ENCODE peak calls at places on chromosomes 16 and 17, in eight cellular contexts. One of them, this sample, is unnamed.

GRCh38 chr16:49859139-49859947 is 3.4 kb upstream of the ZNF423 start:
- DNase-seq in lung microvascular endothelial cell: peak
- DNase-seq in cardiac muscle cell: peak
- DNase-seq in stimulated activated CD4-positive, alpha-beta T cell treated with anti-CD3 and anti-CD28 coated beads, TNF-alpha, amount 100 ng/mL, for 4 hours: no peak
- DNase-seq in MM.1S: no peak
- DNase-seq in aorta: peak
- DNase-seq in HuH-7: no peak
- DNase-seq in stimulated activated CD8-positive, alpha-beta memory T cell treated with anti-CD3 and anti-CD28 coated beads, Interleukin-15, amount 100 ng/mL, for 1 hour: no peak
- DNase-seq in this sample: peak

GRCh38 chr16:4938683-4939030 is 1.7 kb upstream of the PPL start:
- DNase-seq in lung microvascular endothelial cell: no peak
- DNase-seq in cardiac muscle cell: no peak
- DNase-seq in stimulated activated CD4-positive, alpha-beta T cell treated with anti-CD3 and anti-CD28 coated beads, TNF-alpha, amount 100 ng/mL, for 4 hours: no peak
- DNase-seq in MM.1S: no peak
- DNase-seq in aorta: no peak
- DNase-seq in HuH-7: no peak
- DNase-seq in stimulated activated CD8-positive, alpha-beta memory T cell treated with anti-CD3 and anti-CD28 coated beads, Interleukin-15, amount 100 ng/mL, for 1 hour: no peak
- DNase-seq in this sample: no peak

GRCh38 chr16:58628845-58629680 is 563 bp downstream of the CNOT1 start:
- DNase-seq in lung microvascular endothelial cell: peak
- DNase-seq in cardiac muscle cell: peak
- DNase-seq in stimulated activated CD4-positive, alpha-beta T cell treated with anti-CD3 and anti-CD28 coated beads, TNF-alpha, amount 100 ng/mL, for 4 hours: peak
- DNase-seq in MM.1S: peak
- DNase-seq in aorta: peak
- DNase-seq in HuH-7: no peak
- DNase-seq in stimulated activated CD8-positive, alpha-beta memory T cell treated with anti-CD3 and anti-CD28 coated beads, Interleukin-15, amount 100 ng/mL, for 1 hour: peak
- DNase-seq in this sample: peak

GRCh38 chr17:4389079-4389478 is 22.6 kb upstream of the UBE2G1 start:
- DNase-seq in lung microvascular endothelial cell: no peak
- DNase-seq in cardiac muscle cell: no peak
- DNase-seq in stimulated activated CD4-positive, alpha-beta T cell treated with anti-CD3 and anti-CD28 coated beads, TNF-alpha, amount 100 ng/mL, for 4 hours: no peak
- DNase-seq in MM.1S: no peak
- DNase-seq in aorta: no peak
- DNase-seq in HuH-7: no peak
- DNase-seq in stimulated activated CD8-positive, alpha-beta memory T cell treated with anti-CD3 and anti-CD28 coated beads, Interleukin-15, amount 100 ng/mL, for 1 hour: no peak
- DNase-seq in this sample: no peak

GRCh38 chr16:719815-720506 is 985 bp upstream of the ANTKMT start:
- DNase-seq in lung microvascular endothelial cell: no peak
- DNase-seq in cardiac muscle cell: no peak
- DNase-seq in stimulated activated CD4-positive, alpha-beta T cell treated with anti-CD3 and anti-CD28 coated beads, TNF-alpha, amount 100 ng/mL, for 4 hours: no peak
- DNase-seq in MM.1S: no peak
- DNase-seq in aorta: no peak
- DNase-seq in HuH-7: no peak
- DNase-seq in stimulated activated CD8-positive, alpha-beta memory T cell treated with anti-CD3 and anti-CD28 coated beads, Interleukin-15, amount 100 ng/mL, for 1 hour: no peak
- DNase-seq in this sample: no peak

GRCh38 chr16:23877107-23878070 is 41.6 kb downstream of the PRKCB start:
- DNase-seq in lung microvascular endothelial cell: no peak
- DNase-seq in cardiac muscle cell: no peak
- DNase-seq in stimulated activated CD4-positive, alpha-beta T cell treated with anti-CD3 and anti-CD28 coated beads, TNF-alpha, amount 100 ng/mL, for 4 hours: no peak
- DNase-seq in MM.1S: no peak
- DNase-seq in aorta: no peak
- DNase-seq in HuH-7: no peak
- DNase-seq in stimulated activated CD8-positive, alpha-beta memory T cell treated with anti-CD3 and anti-CD28 coated beads, Interleukin-15, amount 100 ng/mL, for 1 hour: no peak
- DNase-seq in this sample: no peak

GRCh38 chr16:20871258-20871657 is 28.9 kb downstream of the DCUN1D3 start:
- DNase-seq in lung microvascular endothelial cell: no peak
- DNase-seq in cardiac muscle cell: no peak
- DNase-seq in stimulated activated CD4-positive, alpha-beta T cell treated with anti-CD3 and anti-CD28 coated beads, TNF-alpha, amount 100 ng/mL, for 4 hours: no peak
- DNase-seq in MM.1S: no peak
- DNase-seq in aorta: no peak
- DNase-seq in HuH-7: no peak
- DNase-seq in stimulated activated CD8-positive, alpha-beta memory T cell treated with anti-CD3 and anti-CD28 coated beads, Interleukin-15, amount 100 ng/mL, for 1 hour: no peak
- DNase-seq in this sample: no peak

GRCh38 chr17:44502598-44503079 is 567 bp downstream of the GPATCH8 start:
- DNase-seq in lung microvascular endothelial cell: peak
- DNase-seq in cardiac muscle cell: no peak
- DNase-seq in stimulated activated CD4-positive, alpha-beta T cell treated with anti-CD3 and anti-CD28 coated beads, TNF-alpha, amount 100 ng/mL, for 4 hours: no peak
- DNase-seq in MM.1S: no peak
- DNase-seq in aorta: no peak
- DNase-seq in HuH-7: no peak
- DNase-seq in stimulated activated CD8-positive, alpha-beta memory T cell treated with anti-CD3 and anti-CD28 coated beads, Interleukin-15, amount 100 ng/mL, for 1 hour: no peak
- DNase-seq in this sample: peak

GRCh38 chr17:81665205-81666091 is 957 bp downstream of the OXLD1 start:
- DNase-seq in lung microvascular endothelial cell: peak
- DNase-seq in cardiac muscle cell: no peak
- DNase-seq in stimulated activated CD4-positive, alpha-beta T cell treated with anti-CD3 and anti-CD28 coated beads, TNF-alpha, amount 100 ng/mL, for 4 hours: peak
- DNase-seq in MM.1S: peak
- DNase-seq in aorta: no peak
- DNase-seq in HuH-7: peak
- DNase-seq in stimulated activated CD8-positive, alpha-beta memory T cell treated with anti-CD3 and anti-CD28 coated beads, Interleukin-15, amount 100 ng/mL, for 1 hour: no peak
- DNase-seq in this sample: peak

GRCh38 chr16:72847187-72848044 is 200.5 kb downstream of the ZFHX3 start:
- DNase-seq in lung microvascular endothelial cell: peak
- DNase-seq in cardiac muscle cell: peak
- DNase-seq in stimulated activated CD4-positive, alpha-beta T cell treated with anti-CD3 and anti-CD28 coated beads, TNF-alpha, amount 100 ng/mL, for 4 hours: no peak
- DNase-seq in MM.1S: no peak
- DNase-seq in aorta: no peak
- DNase-seq in HuH-7: peak
- DNase-seq in stimulated activated CD8-positive, alpha-beta memory T cell treated with anti-CD3 and anti-CD28 coated beads, Interleukin-15, amount 100 ng/mL, for 1 hour: no peak
- DNase-seq in this sample: peak

GRCh38 chr17:60472449-60472848 is 50.2 kb downstream of the CHCT1 start:
- DNase-seq in lung microvascular endothelial cell: no peak
- DNase-seq in cardiac muscle cell: no peak
- DNase-seq in stimulated activated CD4-positive, alpha-beta T cell treated with anti-CD3 and anti-CD28 coated beads, TNF-alpha, amount 100 ng/mL, for 4 hours: no peak
- DNase-seq in MM.1S: no peak
- DNase-seq in aorta: no peak
- DNase-seq in HuH-7: no peak
- DNase-seq in stimulated activated CD8-positive, alpha-beta memory T cell treated with anti-CD3 and anti-CD28 coated beads, Interleukin-15, amount 100 ng/mL, for 1 hour: no peak
- DNase-seq in this sample: no peak

GRCh38 chr16:75044800-75045361 is 46.1 kb downstream of the ZNRF1 start:
- DNase-seq in lung microvascular endothelial cell: no peak
- DNase-seq in cardiac muscle cell: no peak
- DNase-seq in stimulated activated CD4-positive, alpha-beta T cell treated with anti-CD3 and anti-CD28 coated beads, TNF-alpha, amount 100 ng/mL, for 4 hours: no peak
- DNase-seq in MM.1S: no peak
- DNase-seq in aorta: no peak
- DNase-seq in HuH-7: no peak
- DNase-seq in stimulated activated CD8-positive, alpha-beta memory T cell treated with anti-CD3 and anti-CD28 coated beads, Interleukin-15, amount 100 ng/mL, for 1 hour: no peak
- DNase-seq in this sample: no peak

GRCh38 chr17:41417576-41418015 is 6.8 kb downstream of the KRT37 start:
- DNase-seq in lung microvascular endothelial cell: no peak
- DNase-seq in cardiac muscle cell: peak
- DNase-seq in stimulated activated CD4-positive, alpha-beta T cell treated with anti-CD3 and anti-CD28 coated beads, TNF-alpha, amount 100 ng/mL, for 4 hours: no peak
- DNase-seq in MM.1S: peak
- DNase-seq in aorta: no peak
- DNase-seq in HuH-7: peak
- DNase-seq in stimulated activated CD8-positive, alpha-beta memory T cell treated with anti-CD3 and anti-CD28 coated beads, Interleukin-15, amount 100 ng/mL, for 1 hour: no peak
- DNase-seq in this sample: no peak

GRCh38 chr17:17063546-17064122 is 21.4 kb downstream of the MPRIP start:
- DNase-seq in lung microvascular endothelial cell: no peak
- DNase-seq in cardiac muscle cell: no peak
- DNase-seq in stimulated activated CD4-positive, alpha-beta T cell treated with anti-CD3 and anti-CD28 coated beads, TNF-alpha, amount 100 ng/mL, for 4 hours: no peak
- DNase-seq in MM.1S: no peak
- DNase-seq in aorta: peak
- DNase-seq in HuH-7: no peak
- DNase-seq in stimulated activated CD8-positive, alpha-beta memory T cell treated with anti-CD3 and anti-CD28 coated beads, Interleukin-15, amount 100 ng/mL, for 1 hour: no peak
- DNase-seq in this sample: no peak

GRCh38 chr17:50948711-50949110 is 82.6 kb upstream of the TOB1 start:
- DNase-seq in lung microvascular endothelial cell: no peak
- DNase-seq in cardiac muscle cell: no peak
- DNase-seq in stimulated activated CD4-positive, alpha-beta T cell treated with anti-CD3 and anti-CD28 coated beads, TNF-alpha, amount 100 ng/mL, for 4 hours: no peak
- DNase-seq in MM.1S: no peak
- DNase-seq in aorta: peak
- DNase-seq in HuH-7: no peak
- DNase-seq in stimulated activated CD8-positive, alpha-beta memory T cell treated with anti-CD3 and anti-CD28 coated beads, Interleukin-15, amount 100 ng/mL, for 1 hour: no peak
- DNase-seq in this sample: no peak

GRCh38 chr17:72719582-72720493 is 372.6 kb downstream of the SLC39A11 start:
- DNase-seq in lung microvascular endothelial cell: no peak
- DNase-seq in cardiac muscle cell: no peak
- DNase-seq in stimulated activated CD4-positive, alpha-beta T cell treated with anti-CD3 and anti-CD28 coated beads, TNF-alpha, amount 100 ng/mL, for 4 hours: no peak
- DNase-seq in MM.1S: no peak
- DNase-seq in aorta: no peak
- DNase-seq in HuH-7: no peak
- DNase-seq in stimulated activated CD8-positive, alpha-beta memory T cell treated with anti-CD3 and anti-CD28 coated beads, Interleukin-15, amount 100 ng/mL, for 1 hour: peak
- DNase-seq in this sample: peak

GRCh38 chr16:10577305-10578202 is 2.8 kb downstream of the EMP2 start:
- DNase-seq in lung microvascular endothelial cell: peak
- DNase-seq in cardiac muscle cell: peak
- DNase-seq in stimulated activated CD4-positive, alpha-beta T cell treated with anti-CD3 and anti-CD28 coated beads, TNF-alpha, amount 100 ng/mL, for 4 hours: no peak
- DNase-seq in MM.1S: peak
- DNase-seq in aorta: no peak
- DNase-seq in HuH-7: no peak
- DNase-seq in stimulated activated CD8-positive, alpha-beta memory T cell treated with anti-CD3 and anti-CD28 coated beads, Interleukin-15, amount 100 ng/mL, for 1 hour: no peak
- DNase-seq in this sample: no peak

GRCh38 chr17:49468827-49469385 is 26.2 kb upstream of the NGFR start:
- DNase-seq in lung microvascular endothelial cell: no peak
- DNase-seq in cardiac muscle cell: no peak
- DNase-seq in stimulated activated CD4-positive, alpha-beta T cell treated with anti-CD3 and anti-CD28 coated beads, TNF-alpha, amount 100 ng/mL, for 4 hours: no peak
- DNase-seq in MM.1S: no peak
- DNase-seq in aorta: no peak
- DNase-seq in HuH-7: no peak
- DNase-seq in stimulated activated CD8-positive, alpha-beta memory T cell treated with anti-CD3 and anti-CD28 coated beads, Interleukin-15, amount 100 ng/mL, for 1 hour: no peak
- DNase-seq in this sample: no peak

GRCh38 chr17:78708510-78708973 is 73.5 kb downstream of the CYTH1 start:
- DNase-seq in lung microvascular endothelial cell: peak
- DNase-seq in cardiac muscle cell: peak
- DNase-seq in stimulated activated CD4-positive, alpha-beta T cell treated with anti-CD3 and anti-CD28 coated beads, TNF-alpha, amount 100 ng/mL, for 4 hours: no peak
- DNase-seq in MM.1S: peak
- DNase-seq in aorta: peak
- DNase-seq in HuH-7: peak
- DNase-seq in stimulated activated CD8-positive, alpha-beta memory T cell treated with anti-CD3 and anti-CD28 coated beads, Interleukin-15, amount 100 ng/mL, for 1 hour: peak
- DNase-seq in this sample: peak

GRCh38 chr16:86029131-86029741 is 130.3 kb downstream of the IRF8 start:
- DNase-seq in lung microvascular endothelial cell: peak
- DNase-seq in cardiac muscle cell: no peak
- DNase-seq in stimulated activated CD4-positive, alpha-beta T cell treated with anti-CD3 and anti-CD28 coated beads, TNF-alpha, amount 100 ng/mL, for 4 hours: no peak
- DNase-seq in MM.1S: no peak
- DNase-seq in aorta: peak
- DNase-seq in HuH-7: no peak
- DNase-seq in stimulated activated CD8-positive, alpha-beta memory T cell treated with anti-CD3 and anti-CD28 coated beads, Interleukin-15, amount 100 ng/mL, for 1 hour: no peak
- DNase-seq in this sample: peak

GRCh38 chr17:19238167-19238505 is 970 bp downstream of the EPN2 start:
- DNase-seq in lung microvascular endothelial cell: no peak
- DNase-seq in cardiac muscle cell: peak
- DNase-seq in stimulated activated CD4-positive, alpha-beta T cell treated with anti-CD3 and anti-CD28 coated beads, TNF-alpha, amount 100 ng/mL, for 4 hours: peak
- DNase-seq in MM.1S: peak
- DNase-seq in aorta: peak
- DNase-seq in HuH-7: peak
- DNase-seq in stimulated activated CD8-positive, alpha-beta memory T cell treated with anti-CD3 and anti-CD28 coated beads, Interleukin-15, amount 100 ng/mL, for 1 hour: no peak
- DNase-seq in this sample: peak

GRCh38 chr17:8672326-8672725 is 41.8 kb upstream of the MYH10 start:
- DNase-seq in lung microvascular endothelial cell: no peak
- DNase-seq in cardiac muscle cell: no peak
- DNase-seq in stimulated activated CD4-positive, alpha-beta T cell treated with anti-CD3 and anti-CD28 coated beads, TNF-alpha, amount 100 ng/mL, for 4 hours: no peak
- DNase-seq in MM.1S: no peak
- DNase-seq in aorta: no peak
- DNase-seq in HuH-7: no peak
- DNase-seq in stimulated activated CD8-positive, alpha-beta memory T cell treated with anti-CD3 and anti-CD28 coated beads, Interleukin-15, amount 100 ng/mL, for 1 hour: no peak
- DNase-seq in this sample: no peak

GRCh38 chr16:47568355-47568754 is 107.2 kb downstream of the PHKB start:
- DNase-seq in lung microvascular endothelial cell: no peak
- DNase-seq in cardiac muscle cell: no peak
- DNase-seq in stimulated activated CD4-positive, alpha-beta T cell treated with anti-CD3 and anti-CD28 coated beads, TNF-alpha, amount 100 ng/mL, for 4 hours: no peak
- DNase-seq in MM.1S: no peak
- DNase-seq in aorta: no peak
- DNase-seq in HuH-7: no peak
- DNase-seq in stimulated activated CD8-positive, alpha-beta memory T cell treated with anti-CD3 and anti-CD28 coated beads, Interleukin-15, amount 100 ng/mL, for 1 hour: no peak
- DNase-seq in this sample: no peak

GRCh38 chr16:16083421-16084156 is 134.2 kb downstream of the ABCC1 start:
- DNase-seq in lung microvascular endothelial cell: peak
- DNase-seq in cardiac muscle cell: no peak
- DNase-seq in stimulated activated CD4-positive, alpha-beta T cell treated with anti-CD3 and anti-CD28 coated beads, TNF-alpha, amount 100 ng/mL, for 4 hours: no peak
- DNase-seq in MM.1S: no peak
- DNase-seq in aorta: no peak
- DNase-seq in HuH-7: no peak
- DNase-seq in stimulated activated CD8-positive, alpha-beta memory T cell treated with anti-CD3 and anti-CD28 coated beads, Interleukin-15, amount 100 ng/mL, for 1 hour: no peak
- DNase-seq in this sample: peak

GRCh38 chr17:6712058-6712853 is 913 bp downstream of the SLC13A5 start:
- DNase-seq in lung microvascular endothelial cell: no peak
- DNase-seq in cardiac muscle cell: peak
- DNase-seq in stimulated activated CD4-positive, alpha-beta T cell treated with anti-CD3 and anti-CD28 coated beads, TNF-alpha, amount 100 ng/mL, for 4 hours: no peak
- DNase-seq in MM.1S: no peak
- DNase-seq in aorta: no peak
- DNase-seq in HuH-7: peak
- DNase-seq in stimulated activated CD8-positive, alpha-beta memory T cell treated with anti-CD3 and anti-CD28 coated beads, Interleukin-15, amount 100 ng/mL, for 1 hour: no peak
- DNase-seq in this sample: peak

GRCh38 chr16:89115216-89115949 is 21.7 kb downstream of the ACSF3 start:
- DNase-seq in lung microvascular endothelial cell: peak
- DNase-seq in cardiac muscle cell: no peak
- DNase-seq in stimulated activated CD4-positive, alpha-beta T cell treated with anti-CD3 and anti-CD28 coated beads, TNF-alpha, amount 100 ng/mL, for 4 hours: peak
- DNase-seq in MM.1S: peak
- DNase-seq in aorta: peak
- DNase-seq in HuH-7: no peak
- DNase-seq in stimulated activated CD8-positive, alpha-beta memory T cell treated with anti-CD3 and anti-CD28 coated beads, Interleukin-15, amount 100 ng/mL, for 1 hour: peak
- DNase-seq in this sample: no peak

GRCh38 chr17:11304568-11304967 is 63.6 kb downstream of the SHISA6 start:
- DNase-seq in lung microvascular endothelial cell: no peak
- DNase-seq in cardiac muscle cell: no peak
- DNase-seq in stimulated activated CD4-positive, alpha-beta T cell treated with anti-CD3 and anti-CD28 coated beads, TNF-alpha, amount 100 ng/mL, for 4 hours: no peak
- DNase-seq in MM.1S: no peak
- DNase-seq in aorta: no peak
- DNase-seq in HuH-7: no peak
- DNase-seq in stimulated activated CD8-positive, alpha-beta memory T cell treated with anti-CD3 and anti-CD28 coated beads, Interleukin-15, amount 100 ng/mL, for 1 hour: no peak
- DNase-seq in this sample: no peak

This sample was measured in Daoy.